ENCODE peak calls at places on chromosomes 3 and 15, in eight cellular contexts. D, T, O, N, H, J, A and G are unnamed samples.

GRCh38 chr3:123791417-123791816 is 92.7 kb downstream of the MYLK start:
- DNase-seq in T (no peak), D (no peak), N (no peak), J (no peak), H (no peak), A (no peak), O (no peak), G (no peak)

GRCh38 chr3:146524961-146525360 is 19.4 kb downstream of the PLSCR1 start:
- DNase-seq in O (no peak), N (no peak), T (no peak), J (no peak), D (no peak), H (no peak), A (no peak), G (no peak)

GRCh38 chr3:3200632-3201212 is 21.2 kb upstream of the CRBN start:
- DNase-seq in A (peak; percentile 34), D (peak; percentile 80), H (no peak), J (no peak), O (peak; percentile 37), N (peak; percentile 21), T (no peak), G (no peak)

GRCh38 chr15:83108266-83109219 is 1.1 kb downstream of the TM6SF1 start:
- DNase-seq in H (peak; percentile 11), T (no peak), A (peak; percentile 39), O (no peak), J (no peak), D (no peak), N (peak; percentile 59), G (peak; percentile 85)

GRCh38 chr15:31387483-31388118 is 61.0 kb downstream of the KLF13 start:
- DNase-seq in O (peak; percentile 80), T (peak; percentile 95), N (peak; percentile 73), H (peak; percentile 37), J (peak; percentile 43), A (no peak), D (no peak), G (no peak)

GRCh38 chr15:59764775-59765174 is 75.7 kb upstream of the BNIP2 start:
- DNase-seq in D (peak; percentile 10), J (no peak), O (no peak), N (no peak), T (no peak), A (no peak), H (no peak), G (no peak)

GRCh38 chr3:31895471-31895870 is 85.6 kb downstream of the OSBPL10 start:
- DNase-seq in H (no peak), J (no peak), O (no peak), T (no peak), D (no peak), A (no peak), N (no peak), G (no peak)

GRCh38 chr3:105752791-105753415 is 115.9 kb downstream of the CBLB start:
- DNase-seq in J (no peak), A (no peak), T (no peak), O (no peak), D (no peak), N (no peak), H (peak; percentile 30), G (no peak)

GRCh38 chr15:39511000-39511914 is 69.6 kb upstream of the THBS1 start:
- DNase-seq in J (peak; percentile 63), A (peak; percentile 54), H (no peak), T (no peak), D (no peak), O (no peak), N (no peak), G (no peak)

GRCh38 chr15:60772395-60773120 is 293.6 kb upstream of the ICE2 start:
- DNase-seq in A (no peak), T (no peak), O (no peak), J (no peak), H (no peak), N (no peak), D (no peak), G (no peak)

GRCh38 chr3:40971191-40972168 is 227.8 kb upstream of the CTNNB1 start:
- DNase-seq in A (peak; percentile 92), O (peak; percentile 30), H (no peak), D (no peak), N (peak; percentile 59), J (peak; percentile 66), T (peak; percentile 46), G (peak; percentile 78)

GRCh38 chr3:107117922-107118576 is 259.2 kb upstream of the CCDC54 start:
- DNase-seq in N (no peak), O (no peak), J (peak; percentile 62), T (no peak), H (no peak), D (peak; percentile 75), A (no peak), G (no peak)

GRCh38 chr3:157163554-157163953 is 3.6 kb upstream of the CCNL1 start:
- DNase-seq in H (no peak), D (no peak), A (no peak), O (no peak), N (no peak), J (no peak), T (peak; percentile 69), G (no peak)

GRCh38 chr3:172987268-172987667 is 153.8 kb downstream of the SPATA16 start:
- DNase-seq in A (no peak), T (no peak), H (no peak), O (no peak), J (no peak), N (no peak), D (peak; percentile 39), G (no peak)

DNA sequence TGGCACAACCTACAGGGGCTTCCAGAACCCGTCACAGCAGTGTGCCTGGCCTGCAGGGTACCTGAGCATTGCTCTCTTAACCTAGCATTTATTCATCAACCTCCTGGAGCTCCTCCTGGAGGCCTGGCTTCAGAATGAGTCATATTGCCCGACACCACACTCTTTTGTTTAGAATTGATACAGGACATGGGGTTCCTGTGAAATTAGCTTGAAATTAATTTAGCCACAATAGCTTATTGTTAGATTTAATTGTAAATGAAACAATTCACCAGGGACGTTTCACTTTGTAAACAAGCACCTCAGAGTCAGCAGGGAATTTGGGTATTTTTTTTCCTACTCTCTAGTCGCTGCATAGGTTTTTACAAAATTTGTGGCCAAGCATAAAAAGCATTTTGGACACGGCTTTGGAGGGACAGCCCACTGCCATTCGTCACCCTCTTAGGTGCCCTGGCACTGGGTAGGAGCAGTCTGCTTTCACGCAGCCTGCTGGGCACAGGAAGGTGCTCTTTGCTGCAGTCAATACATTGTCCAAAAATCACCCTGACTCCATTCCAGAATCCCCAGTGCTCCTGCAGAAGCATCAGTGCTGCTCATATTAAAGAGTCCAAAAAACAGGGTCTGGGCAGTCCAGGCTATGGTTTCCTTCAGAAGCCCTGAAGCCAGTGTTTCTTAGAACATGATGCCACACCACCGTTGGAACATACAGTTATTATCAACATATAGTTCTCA is 60.8 kb upstream of the MEF2A start:
- DNase-seq in D (no peak), O (peak; percentile 0), N (no peak), T (no peak), A (no peak), H (no peak), J (no peak), G (no peak)
- H3K4me1 ChIP-seq in D (no peaks in the 10 kb centered on the region), O (no peaks in the 10 kb centered on the region), N (no peaks in the 10 kb centered on the region), T (no peaks in the 10 kb centered on the region), A (peaks cover 4% of the 10 kb centered on the region), H (peaks cover 19% of the 10 kb centered on the region), J (peaks cover 9% of the 10 kb centered on the region), G (peaks cover 7% of the 10 kb centered on the region)

GRCh38 chr15:72205273-72205672 is 7.7 kb upstream of the GRAMD2A start:
- DNase-seq in A (no peak), D (no peak), O (no peak), H (no peak), J (no peak), N (no peak), T (no peak), G (no peak)

GRCh38 chr15:72206677-72207000 is 9.1 kb upstream of the GRAMD2A start:
- DNase-seq in J (no peak), H (no peak), T (no peak), N (no peak), D (no peak), O (no peak), A (no peak), G (no peak)

GRCh38 chr15:72207576-72208085 is 10.0 kb upstream of the GRAMD2A start:
- DNase-seq in H (no peak), O (no peak), D (no peak), A (no peak), T (no peak), J (no peak), N (no peak), G (no peak)

GRCh38 chr15:72203507-72203837 is 5.9 kb upstream of the GRAMD2A start:
- DNase-seq in D (no peak), A (no peak), J (no peak), T (peak; percentile 65), H (no peak), O (peak; percentile 88), N (no peak), G (no peak)

GRCh38 chr15:72205896-72206676 is 8.5 kb upstream of the GRAMD2A start:
- DNase-seq in D (no peak), J (no peak), T (no peak), O (no peak), A (no peak), H (no peak), N (no peak), G (no peak)
- H3K4me1 ChIP-seq in D (no peaks in the 10 kb centered on the region), J (peaks cover 2% of the 10 kb centered on the region), T (no peaks in the 10 kb centered on the region), O (no peaks in the 10 kb centered on the region), A (no peaks in the 10 kb centered on the region), H (no peaks in the 10 kb centered on the region), N (no peaks in the 10 kb centered on the region), G (peaks cover 3% of the 10 kb centered on the region)

DNA sequence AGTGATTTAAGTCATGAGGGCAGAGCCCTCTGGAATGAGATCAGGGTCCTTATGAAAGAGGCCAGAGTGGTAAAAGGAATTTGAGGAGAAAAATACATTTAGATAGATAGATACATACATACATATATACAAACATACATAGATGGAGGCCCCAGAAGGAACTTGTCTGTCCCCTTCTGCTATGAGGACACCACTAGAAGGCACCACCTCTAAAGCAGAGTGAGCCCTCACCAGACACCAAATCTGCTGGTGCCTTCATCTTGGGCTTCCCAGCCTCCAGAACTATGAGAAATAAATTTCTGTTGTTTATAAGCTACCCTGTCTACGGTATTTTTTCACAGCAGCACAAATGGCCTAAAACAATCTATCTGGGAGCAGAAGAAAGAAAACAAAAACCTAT is 7.9 kb downstream of the TBC1D2B start:
- DNase-seq in N (no peak), J (no peak), A (no peak), O (no peak), T (no peak), H (no peak), D (no peak), G (no peak)
- H3K4me1 ChIP-seq in N (no peaks in the 10 kb centered on the region), J (peaks cover 56% of the 10 kb centered on the region), A (peaks cover 46% of the 10 kb centered on the region), O (peaks cover 42% of the 10 kb centered on the region), T (peaks cover 45% of the 10 kb centered on the region), H (peaks cover 88% of the 10 kb centered on the region), D (peaks cover 23% of the 10 kb centered on the region), G (peaks cover 69% of the 10 kb centered on the region)

DNA sequence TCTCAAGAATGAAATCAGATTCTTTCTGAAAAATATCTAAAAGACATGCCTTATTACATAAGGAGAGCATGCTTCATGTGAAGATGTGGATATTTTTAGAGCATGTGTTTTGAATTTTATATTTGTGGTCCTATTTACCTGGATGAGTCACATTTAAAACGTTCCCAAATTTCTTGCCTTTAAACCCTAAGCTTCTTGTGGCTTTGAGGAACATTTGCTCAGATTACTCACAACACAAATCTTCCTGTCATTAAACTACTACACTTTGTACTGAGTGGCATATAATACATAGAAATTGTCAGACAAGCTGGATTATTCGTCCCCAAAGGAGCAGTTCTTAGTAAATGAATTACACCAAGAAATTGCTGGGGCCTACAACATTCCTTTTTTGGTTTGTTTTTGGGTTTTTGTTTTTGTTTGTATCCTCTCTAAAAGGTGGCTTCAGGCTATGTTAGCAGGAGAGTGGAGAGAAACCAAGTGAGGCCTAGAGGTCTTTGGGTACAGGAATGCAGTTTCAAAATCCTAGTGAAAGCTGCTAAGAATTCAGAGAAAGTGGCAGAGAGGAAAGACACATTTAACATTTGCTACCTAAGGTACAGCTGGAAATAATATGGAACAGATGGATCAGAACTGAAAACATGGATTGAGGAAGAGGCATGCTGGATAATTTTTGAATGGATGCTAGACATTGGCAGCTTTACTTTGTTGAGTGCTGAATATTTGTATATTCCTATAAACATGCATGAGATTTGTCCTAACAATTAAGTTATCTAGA is 128.1 kb downstream of the RPL22L1 start:
- DNase-seq in J (no peak), O (no peak), A (no peak), H (no peak), T (no peak), D (no peak), N (no peak), G (no peak)
- H3K4me1 ChIP-seq in J (peaks cover 5% of the 10 kb centered on the region), O (no peaks in the 10 kb centered on the region), A (no peaks in the 10 kb centered on the region), H (no peaks in the 10 kb centered on the region), T (no peaks in the 10 kb centered on the region), D (no peaks in the 10 kb centered on the region), N (no peaks in the 10 kb centered on the region), G (no peaks in the 10 kb centered on the region)